ENCODE peak calls at places on chromosomes 7 and 10, in four cellular contexts. Y, L, R and F are unnamed samples.

GRCh38 chr7:105806592-105807266 is 69.7 kb downstream of the ATXN7L1 start:
- DNase-seq in Y (no peak), L (no peak), R (no peak), F (no peak)

GRCh38 chr10:75407716-75408511 is 6.3 kb upstream of the ZNF503 start:
- DNase-seq in Y (no peak), L (no peak), R (no peak), F (peak)

GRCh38 chr10:128125944-128126764 is at the start of gene MKI67:
- DNase-seq in Y (peak), L (peak), R (peak), F (peak)

GRCh38 chr10:127993281-127993680 is 86.4 kb downstream of the PTPRE start:
- DNase-seq in Y (no peak), L (no peak), R (no peak), F (no peak)

GRCh38 chr7:141071855-141072547 is 1.9 kb upstream of the TMEM178B start:
- DNase-seq in Y (no peak), L (no peak), R (no peak), F (no peak)

GRCh38 chr7:131649003-131649541 is 92.6 kb upstream of the PODXL start:
- DNase-seq in Y (no peak), L (no peak), R (no peak), F (no peak)

GRCh38 chr10:114043532-114044250 is at the start of gene ADRB1:
- DNase-seq in Y (peak), L (peak), R (no peak), F (peak)

GRCh38 chr10:31838709-31839108 is 89.9 kb downstream of the ARHGAP12 start:
- DNase-seq in Y (no peak), L (no peak), R (no peak), F (no peak)

GRCh38 chr10:69731184-69731583 is 70.5 kb upstream of the COL13A1 start:
- DNase-seq in Y (no peak), L (no peak), R (no peak), F (no peak)

GRCh38 chr7:66150471-66150870 is 35.8 kb downstream of the CRCP start:
- DNase-seq in Y (peak), L (no peak), R (no peak), F (peak)

GRCh38 chr10:99921948-99922347 is 87.8 kb downstream of the DNMBP start:
- DNase-seq in Y (no peak), L (peak), R (no peak), F (no peak)

GRCh38 chr10:132544744-132545658 is 7.4 kb downstream of the INPP5A start:
- DNase-seq in Y (no peak), L (no peak), R (no peak), F (peak)

GRCh38 chr7:4834601-4835397 is 27.0 kb downstream of the PAPOLB start:
- DNase-seq in Y (no peak), L (no peak), R (no peak), F (no peak)

GRCh38 chr10:69549959-69550358 is 23.3 kb downstream of the NEUROG3 start:
- DNase-seq in Y (no peak), L (no peak), R (no peak), F (no peak)

GRCh38 chr10:132654708-132655661 is 117.4 kb downstream of the INPP5A start:
- DNase-seq in Y (peak), L (peak), R (no peak), F (peak)

DNA sequence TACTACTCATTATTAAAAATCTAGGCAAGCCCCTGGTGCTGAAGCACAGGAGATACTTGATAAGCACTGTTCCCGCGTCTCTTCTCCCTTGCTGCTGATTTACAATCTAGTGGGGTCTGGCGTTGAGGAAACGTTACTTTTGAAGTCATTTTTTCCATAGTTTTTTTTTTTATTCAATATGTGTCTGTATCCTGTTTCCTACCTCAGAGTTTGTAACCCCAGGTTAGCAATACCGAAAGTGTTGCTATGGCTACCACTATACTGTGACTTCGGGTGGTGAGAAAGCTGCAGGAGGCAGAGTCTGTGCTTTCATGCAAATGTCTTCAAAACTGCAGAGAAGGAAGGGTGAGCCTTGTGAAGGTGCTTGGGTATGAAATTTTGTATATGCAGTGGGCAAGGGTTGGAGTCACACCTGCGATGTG is 458.8 kb upstream of the GHITM start:
- DNase-seq in Y (no peak), L (no peak), R (no peak), F (no peak)
- TF ChIP-seq TCF7L2 in Y (no peak), L (no peak), R (no peak), F (no peak)

DNA sequence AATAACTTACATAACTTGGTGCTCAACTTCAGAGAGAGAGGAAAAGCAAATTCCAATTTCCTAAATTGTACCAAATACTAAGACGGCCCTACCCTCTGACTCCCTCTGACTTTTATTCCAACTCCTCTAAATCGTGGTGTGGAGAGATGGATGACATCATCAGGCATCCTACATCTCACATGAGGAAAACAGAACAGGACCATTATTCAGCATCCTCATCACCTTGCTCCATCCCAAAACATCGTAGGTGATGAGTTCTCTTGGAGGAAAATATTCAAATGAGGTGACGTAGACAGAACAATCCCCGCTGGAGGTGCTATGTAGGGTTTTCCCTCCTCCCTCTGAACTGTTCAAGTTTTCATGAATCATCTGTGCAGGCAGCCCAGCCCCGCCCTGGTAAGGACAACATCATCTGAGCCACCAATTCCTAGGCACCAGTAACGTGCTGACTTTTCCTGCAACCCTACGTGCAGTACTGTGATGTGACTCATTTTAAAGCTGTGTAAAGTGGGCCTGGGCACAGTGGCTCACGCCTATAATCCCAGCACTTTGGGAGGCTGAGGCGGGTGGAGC is 167.2 kb downstream of the CALN1 start:
- DNase-seq in Y (no peak), L (no peak), R (no peak), F (no peak)
- TF ChIP-seq TCF7L2 in Y (no peak), L (no peak), R (no peak), F (no peak)

DNA sequence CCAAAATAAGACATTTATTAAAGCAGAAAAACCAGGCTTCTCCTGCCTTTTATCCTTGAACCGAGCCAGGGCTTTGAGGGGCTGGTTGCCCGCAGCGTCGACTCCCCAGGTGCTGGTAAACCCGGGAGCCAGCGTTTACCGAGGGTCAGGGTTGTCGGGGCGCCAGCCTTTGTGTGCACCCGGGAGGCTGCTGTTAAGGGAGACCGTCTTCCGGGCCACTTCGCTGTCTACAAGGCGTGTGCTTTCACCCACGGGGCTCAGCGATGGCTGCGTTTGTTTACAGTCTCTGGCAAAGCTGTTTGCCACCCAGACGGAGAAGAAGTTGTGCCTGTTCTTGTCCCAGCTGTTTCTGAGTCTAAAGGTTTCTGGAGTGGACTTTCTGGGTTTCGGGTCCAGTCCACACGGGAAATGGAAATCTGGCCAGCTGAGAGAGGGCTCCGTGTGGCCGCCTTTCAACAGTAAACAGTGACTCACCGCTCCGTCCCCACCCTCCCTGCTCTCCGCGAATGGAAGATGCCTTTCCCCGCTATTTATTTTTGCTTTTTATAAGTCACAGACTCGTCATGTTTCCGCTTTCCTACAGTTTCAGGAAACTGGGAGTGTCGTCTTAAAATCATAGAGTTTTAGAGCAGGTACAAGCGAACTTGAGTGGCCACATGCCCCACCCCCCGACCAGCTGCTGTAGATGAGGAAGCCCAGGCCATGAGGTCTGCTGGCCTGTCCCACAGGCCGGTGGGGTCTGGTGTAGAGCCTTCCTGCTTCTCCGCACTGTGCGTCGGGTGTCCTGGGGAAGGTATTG is 2.2 kb downstream of the MAFK start:
- DNase-seq in Y (peak), L (peak), R (peak), F (peak)
- TF ChIP-seq TCF7L2 in Y (no peak), L (no peak), R (no peak), F (peak)

DNA sequence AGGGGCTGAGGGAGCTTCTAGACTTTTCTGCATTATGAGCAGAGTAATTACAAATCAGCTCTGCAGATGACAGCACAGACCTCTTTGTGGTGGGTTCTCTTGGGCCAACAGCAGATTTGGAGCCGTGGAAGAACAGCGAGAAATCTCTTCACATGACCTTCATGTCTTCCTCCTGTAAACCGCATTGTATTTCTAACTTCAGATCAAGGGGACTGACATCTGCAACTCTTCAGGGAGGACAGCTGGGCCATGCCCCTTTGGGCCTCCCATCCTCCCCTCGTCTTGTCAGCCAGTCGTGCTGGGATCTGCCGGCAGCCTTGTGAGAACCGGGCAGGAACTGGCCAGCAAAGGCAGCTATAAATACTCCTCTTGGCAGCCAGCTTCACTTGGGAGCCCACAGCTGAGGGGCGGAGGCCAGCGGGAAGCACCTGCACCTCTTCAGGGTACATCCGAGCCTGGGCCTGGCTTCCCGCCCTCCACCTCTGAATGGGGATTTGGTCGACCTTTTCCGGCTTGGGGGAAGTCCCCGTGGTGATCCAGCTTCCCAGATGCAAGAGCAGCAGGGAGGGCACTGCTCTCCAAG is 54.8 kb downstream of the STEAP1B start:
- DNase-seq in Y (no peak), L (no peak), R (no peak), F (no peak)
- TF ChIP-seq TCF7L2 in Y (no peak), L (no peak), R (no peak), F (no peak)

DNA sequence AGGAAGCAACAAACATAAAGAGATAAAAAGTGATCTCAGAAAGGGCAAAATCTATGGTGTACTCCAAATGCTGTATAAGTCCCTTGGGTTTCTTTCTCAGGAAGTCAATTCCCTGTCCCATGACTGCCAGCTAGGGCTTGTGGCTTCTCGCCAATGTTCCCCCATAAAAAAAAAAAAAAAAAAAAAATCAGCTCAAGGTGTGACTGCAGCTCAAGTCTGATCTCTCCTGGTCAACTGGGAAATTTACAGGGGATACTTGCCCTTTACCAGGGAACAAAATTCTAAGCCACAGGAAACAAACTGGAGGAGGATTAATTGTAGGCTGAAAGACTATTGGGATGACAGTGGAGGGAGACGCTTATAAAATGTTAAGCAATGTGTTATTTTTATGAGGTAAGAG is 76.0 kb downstream of the PCGF5 start:
- DNase-seq in Y (peak), L (peak), R (no peak), F (no peak)
- TF ChIP-seq TCF7L2 in Y (no peak), L (no peak), R (no peak), F (no peak)

GRCh38 chr7:15016315-15016667 is 113.7 kb upstream of the DGKB start:
- DNase-seq in Y (no peak), L (no peak), R (no peak), F (no peak)

GRCh38 chr7:15016726-15017125 is 114.2 kb upstream of the DGKB start:
- DNase-seq in Y (no peak), L (peak), R (no peak), F (no peak)

GRCh38 chr7:15018981-15019380 is 116.4 kb upstream of the DGKB start:
- DNase-seq in Y (no peak), L (no peak), R (no peak), F (no peak)

GRCh38 chr7:15012135-15012534 is 109.6 kb upstream of the DGKB start:
- DNase-seq in Y (no peak), L (no peak), R (no peak), F (no peak)

GRCh38 chr7:15015545-15016314 is 113.2 kb upstream of the DGKB start:
- DNase-seq in Y (peak), L (peak), R (peak), F (peak)
- TF ChIP-seq TCF7L2 in Y (no peak), L (no peak), R (no peak), F (no peak)

DNA sequence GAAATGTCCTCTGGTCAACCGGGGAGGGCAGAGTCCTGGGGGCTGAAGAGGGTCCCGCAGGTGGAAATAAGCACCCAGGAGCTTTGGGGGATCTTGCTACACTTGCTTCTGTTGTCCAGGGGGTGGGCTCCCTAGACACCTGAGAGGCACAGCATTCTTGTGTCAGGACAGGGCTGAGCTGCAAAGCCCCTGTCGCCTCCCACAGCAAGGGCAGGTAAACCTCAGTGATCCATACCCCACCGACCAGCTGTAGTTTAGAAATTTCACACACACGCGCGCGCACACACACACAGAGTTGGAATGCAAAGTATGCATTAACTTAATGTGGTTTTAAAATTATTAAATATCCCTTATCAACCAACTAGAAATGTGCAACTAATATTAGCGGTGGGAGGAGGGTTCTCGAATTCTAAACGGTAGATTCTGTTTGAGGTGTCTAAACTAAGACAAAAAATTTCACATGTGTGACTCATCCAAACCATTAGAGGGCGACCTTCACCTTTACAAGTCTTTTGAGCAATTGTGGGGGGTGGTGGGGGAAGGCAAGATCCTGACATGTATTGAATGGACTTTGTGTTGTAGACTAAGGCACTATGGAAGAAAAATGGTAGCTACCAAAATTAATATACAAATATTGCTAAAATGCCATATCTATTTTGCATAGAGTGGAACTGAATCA is 34.3 kb upstream of the PTF1A start:
- DNase-seq in Y (peak), L (peak), R (no peak), F (peak)
- TF ChIP-seq TCF7L2 in Y (no peak), L (no peak), R (no peak), F (no peak)